ENCODE peak calls at places on chromosomes 16 and 17, in five cellular contexts. V, X, T, J and S are unnamed samples.

GRCh38 chr16:88464447-88465318 is 11.6 kb downstream of the ZFPM1 start:
- DNase-seq in X (peak), V (no peak), T (no peak), J (no peak), S (no peak)

GRCh38 chr17:58960068-58960467 is 146.6 kb downstream of the TRIM37 start:
- DNase-seq in J (peak), V (peak), X (peak), T (peak), S (peak)

GRCh38 chr17:45230787-45231480 is 9.2 kb downstream of the FMNL1 start:
- DNase-seq in X (no peak), V (no peak), T (no peak), J (peak), S (peak)

GRCh38 chr17:18139949-18140348 is 31.4 kb downstream of the MYO15A start:
- DNase-seq in J (no peak), T (peak), V (no peak), X (no peak), S (no peak)

GRCh38 chr17:17208013-17208412 is 1.9 kb upstream of the PLD6 start:
- DNase-seq in X (no peak), T (no peak), J (no peak), V (no peak), S (no peak)

GRCh38 chr16:27230562-27230991 is 27.3 kb downstream of the KDM8 start:
- DNase-seq in X (no peak), T (no peak), V (no peak), J (no peak), S (no peak)

GRCh38 chr17:39239640-39240314 is 14.0 kb upstream of the STAC2 start:
- DNase-seq in J (peak), T (peak), V (peak), X (peak), S (no peak)

GRCh38 chr16:14003119-14003570 is 68.0 kb upstream of the MRTFB start:
- DNase-seq in X (peak), J (peak), V (peak), T (peak), S (peak)

GRCh38 chr16:682493-683395 is 1.4 kb downstream of the JMJD8 start:
- DNase-seq in X (no peak), V (no peak), T (no peak), J (no peak), S (no peak)

GRCh38 chr16:57422026-57422944 is 17.7 kb downstream of the CCL17 start:
- DNase-seq in X (peak), V (peak), T (peak), J (peak), S (peak)

GRCh38 chr16:17887963-17888362 is 417.2 kb upstream of the XYLT1 start:
- DNase-seq in T (no peak), J (no peak), X (no peak), V (no peak), S (peak)

GRCh38 chr17:41836550-41837196 is 641 bp upstream of the NT5C3B start:
- DNase-seq in J (no peak), T (no peak), V (no peak), X (no peak), S (no peak)

GRCh38 chr16:75566040-75566888 is at the start of gene GABARAPL2:
- DNase-seq in X (peak), V (peak), J (peak), T (peak), S (peak)

GRCh38 chr17:13568746-13569739 is 32.7 kb downstream of the HS3ST3A1 start:
- DNase-seq in V (no peak), J (no peak), X (peak), T (no peak), S (no peak)

GRCh38 chr17:72984925-72985322 is 107.6 kb downstream of the SLC39A11 start:
- DNase-seq in J (no peak), X (peak), T (peak), V (no peak), S (peak)

GRCh38 chr17:29145289-29146058 is 34.7 kb downstream of the MYO18A start:
- DNase-seq in X (peak), V (peak), J (peak), T (peak), S (peak)

GRCh38 chr17:65163990-65164495 is 26.9 kb downstream of the RGS9 start:
- DNase-seq in X (peak), J (peak), V (peak), T (peak), S (peak)

GRCh38 chr16:4924593-4925378 is 12.2 kb downstream of the PPL start:
- DNase-seq in V (peak), T (peak), J (peak), X (no peak), S (no peak)

GRCh38 chr17:41540921-41541625 is 13.0 kb upstream of the KRT19 start:
- DNase-seq in T (peak), J (peak), X (no peak), V (no peak), S (peak)

GRCh38 chr17:79740413-79740812 is 9.7 kb downstream of the ENPP7 start:
- DNase-seq in X (no peak), T (peak), J (no peak), V (peak), S (no peak)

GRCh38 chr17:34012709-34013375 is 242.2 kb upstream of the CCL2 start:
- DNase-seq in V (no peak), T (no peak), X (no peak), J (no peak), S (no peak)

GRCh38 chr17:63033142-63033541 is 67.1 kb downstream of the TANC2 start:
- DNase-seq in J (no peak), T (no peak), V (no peak), X (no peak), S (no peak)

GRCh38 chr17:3988297-3989120 is 24.3 kb upstream of the ATP2A3 start:
- DNase-seq in T (no peak), X (no peak), V (no peak), J (no peak), S (no peak)